ENCODE peak calls at places on chromosomes 1 and 21, in five cellular contexts. One of them, this sample, is unnamed.

GRCh38 chr1:27001570-27002360 is 8.3 kb downstream of the TRNP1 start:
- DNase-seq in RWPE1: no peak
- DNase-seq in Panc1: no peak
- DNase-seq in Peyer's patch: peak; percentile 78
- DNase-seq in lung: peak; percentile 67
- DNase-seq in this sample: no peak

GRCh38 chr1:187626056-187626455 is 797.3 kb downstream of the PLA2G4A start:
- DNase-seq in Panc1: no peak
- DNase-seq in RWPE1: no peak
- DNase-seq in lung: no peak
- DNase-seq in Peyer's patch: no peak
- DNase-seq in this sample: no peak

GRCh38 chr1:8876099-8876496 is 2.4 kb downstream of the ENO1 start:
- DNase-seq in lung: no peak
- DNase-seq in Panc1: no peak
- DNase-seq in Peyer's patch: no peak
- DNase-seq in RWPE1: no peak
- DNase-seq in this sample: no peak

GRCh38 chr1:160260436-160261382 is 1.6 kb downstream of the DCAF8 start:
- DNase-seq in lung: no peak
- DNase-seq in Panc1: no peak
- DNase-seq in RWPE1: peak; percentile 25
- DNase-seq in Peyer's patch: no peak
- DNase-seq in this sample: no peak

GRCh38 chr1:167893798-167894197 is 20.1 kb downstream of the ADCY10 start:
- DNase-seq in Panc1: no peak
- DNase-seq in Peyer's patch: no peak
- DNase-seq in RWPE1: no peak
- DNase-seq in lung: no peak
- DNase-seq in this sample: no peak

GRCh38 chr1:233459968-233460367 is 132.4 kb downstream of the MAP3K21 start:
- DNase-seq in RWPE1: no peak
- DNase-seq in Peyer's patch: no peak
- DNase-seq in lung: no peak
- DNase-seq in Panc1: no peak
- DNase-seq in this sample: no peak

GRCh38 chr1:61491497-61491896 is 233.4 kb downstream of the TM2D1 start:
- DNase-seq in Peyer's patch: no peak
- DNase-seq in Panc1: no peak
- DNase-seq in RWPE1: no peak
- DNase-seq in lung: no peak
- DNase-seq in this sample: no peak

GRCh38 chr1:221824025-221824424 is 82.1 kb upstream of the DUSP10 start:
- DNase-seq in Panc1: no peak
- DNase-seq in Peyer's patch: no peak
- DNase-seq in lung: no peak
- DNase-seq in RWPE1: no peak
- DNase-seq in this sample: no peak

GRCh38 chr1:223246468-223246867 is 103.4 kb upstream of the TLR5 start:
- DNase-seq in lung: no peak
- DNase-seq in Peyer's patch: no peak
- DNase-seq in RWPE1: no peak
- DNase-seq in Panc1: no peak
- DNase-seq in this sample: no peak

GRCh38 chr1:208179850-208180416 is 64.3 kb downstream of the PLXNA2 start:
- DNase-seq in lung: no peak
- DNase-seq in RWPE1: no peak
- DNase-seq in Panc1: no peak
- DNase-seq in Peyer's patch: no peak
- DNase-seq in this sample: no peak

GRCh38 chr1:26768755-26769154 is 19.0 kb upstream of the PIGV start:
- DNase-seq in Panc1: no peak
- DNase-seq in Peyer's patch: no peak
- DNase-seq in lung: no peak
- DNase-seq in RWPE1: no peak
- DNase-seq in this sample: no peak

GRCh38 chr1:201369209-201369608 is 8.3 kb downstream of the TNNT2 start:
- DNase-seq in Panc1: no peak
- DNase-seq in Peyer's patch: no peak
- DNase-seq in RWPE1: no peak
- DNase-seq in lung: no peak
- DNase-seq in this sample: no peak

GRCh38 chr1:226891846-226892533 is 21.6 kb downstream of the PSEN2 start:
- DNase-seq in RWPE1: no peak
- DNase-seq in Panc1: no peak
- DNase-seq in lung: no peak
- DNase-seq in Peyer's patch: no peak
- DNase-seq in this sample: no peak

GRCh38 chr1:100950776-100951175 is 54.9 kb downstream of the SLC30A7 start:
- DNase-seq in Peyer's patch: no peak
- DNase-seq in RWPE1: no peak
- DNase-seq in Panc1: no peak
- DNase-seq in lung: no peak
- DNase-seq in this sample: no peak

GRCh38 chr21:40466893-40467483 is 380.0 kb downstream of the DSCAM start:
- DNase-seq in Peyer's patch: no peak
- DNase-seq in lung: no peak
- DNase-seq in RWPE1: no peak
- DNase-seq in Panc1: peak; percentile 32
- DNase-seq in this sample: no peak

GRCh38 chr21:44456207-44456914 is 1.1 kb downstream of the LRRC3 start:
- DNase-seq in lung: no peak
- DNase-seq in RWPE1: no peak
- DNase-seq in Peyer's patch: no peak
- DNase-seq in Panc1: no peak
- DNase-seq in this sample: no peak

GRCh38 chr1:91397605-91398004 is 7.0 kb downstream of the HFM1 start:
- DNase-seq in lung: no peak
- DNase-seq in Panc1: no peak
- DNase-seq in RWPE1: no peak
- DNase-seq in Peyer's patch: no peak
- DNase-seq in this sample: no peak

GRCh38 chr1:88001460-88001859 is 672.8 kb downstream of the LMO4 start:
- DNase-seq in RWPE1: peak; percentile 61
- DNase-seq in Panc1: peak; percentile 32
- DNase-seq in lung: no peak
- DNase-seq in Peyer's patch: no peak
- DNase-seq in this sample: no peak
- H3K27ac ChIP-seq in RWPE1: no peak overlapping the region
- H3K27ac ChIP-seq in Panc1: no peak overlapping the region
- H3K27ac ChIP-seq in lung: no peak overlapping the region
- H3K27ac ChIP-seq in Peyer's patch: no peak overlapping the region
- H3K27ac ChIP-seq in this sample: peak overlapping the region; percentile 50

DNA sequence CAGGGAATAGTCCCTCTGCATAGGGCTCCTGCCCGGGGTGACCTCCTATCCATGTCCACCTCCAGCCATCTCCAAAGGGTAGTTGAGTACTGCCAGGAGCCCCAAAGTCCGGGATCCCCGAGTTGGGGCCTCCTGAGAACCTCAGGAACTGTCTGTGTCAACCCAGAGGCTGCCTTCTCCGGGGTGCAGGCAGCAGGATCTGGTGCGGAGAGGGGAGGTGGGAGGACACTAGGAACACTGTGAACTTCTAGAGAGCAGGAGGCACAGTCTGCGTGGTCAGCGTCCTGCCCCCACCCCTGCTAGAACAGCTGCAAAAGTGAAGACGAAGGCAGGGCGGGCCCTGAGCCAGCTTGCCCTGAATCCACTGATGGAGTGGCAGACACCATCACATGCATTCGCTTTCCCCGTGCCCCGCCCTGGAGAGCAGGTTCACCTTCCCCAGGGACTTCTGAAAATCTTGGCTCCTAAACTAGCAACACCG is 44.0 kb upstream of the ARHGEF16 start:
- DNase-seq in lung: no peak
- DNase-seq in RWPE1: no peak
- DNase-seq in Panc1: no peak
- DNase-seq in Peyer's patch: no peak
- DNase-seq in this sample: no peak
- TF ChIP-seq CTCF in lung: no peak
- TF ChIP-seq CTCF in RWPE1: no peak
- TF ChIP-seq CTCF in Panc1: peak; percentile 41
- TF ChIP-seq CTCF in Peyer's patch: no peak
- TF ChIP-seq CTCF in this sample: peak; percentile 3

DNA sequence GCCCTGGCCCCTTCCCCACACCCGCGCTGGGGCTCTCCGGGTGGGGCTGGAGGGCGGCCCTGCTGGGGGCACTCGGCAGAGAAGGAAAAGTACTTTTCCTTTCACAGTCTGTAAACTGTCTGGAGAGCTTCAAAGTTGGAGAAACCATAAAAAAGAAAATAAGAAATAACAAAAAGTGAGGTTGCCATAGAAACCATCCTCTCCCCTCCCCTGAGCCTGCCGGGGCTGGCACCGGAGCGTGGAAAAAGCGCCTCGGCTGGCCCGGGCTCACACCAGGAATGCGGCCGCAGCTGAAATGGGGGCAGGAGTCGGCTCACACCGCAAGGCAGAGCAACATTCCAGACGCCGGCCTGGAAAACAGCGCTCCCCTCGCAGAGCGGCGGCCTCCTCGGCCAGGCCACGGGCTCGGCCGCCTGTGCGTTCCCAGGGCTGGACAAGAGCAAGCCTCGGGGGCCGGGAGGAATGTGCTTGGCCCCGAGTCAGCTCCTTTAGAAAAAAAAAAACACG is 69.2 kb downstream of the MORN1 start:
- DNase-seq in RWPE1: peak; percentile 31
- DNase-seq in lung: peak; percentile 56
- DNase-seq in Peyer's patch: no peak
- DNase-seq in Panc1: no peak
- DNase-seq in this sample: peak; percentile 37
- H3K27ac ChIP-seq in RWPE1: peak overlapping the region; percentile 70
- H3K27ac ChIP-seq in lung: peak overlapping the region; percentile 7
- H3K27ac ChIP-seq in Peyer's patch: peak overlapping the region; percentile 55
- H3K27ac ChIP-seq in Panc1: no peak overlapping the region
- H3K27ac ChIP-seq in this sample: peak overlapping the region; percentile 97

GRCh38 chr1:20233394-20233793 is 47.1 kb upstream of the PLA2G2C start:
- DNase-seq in lung: no peak
- DNase-seq in Panc1: no peak
- DNase-seq in RWPE1: peak; percentile 20
- DNase-seq in Peyer's patch: no peak
- DNase-seq in this sample: no peak
- TF ChIP-seq CTCF in lung: no peak
- TF ChIP-seq CTCF in Panc1: peak; percentile 68
- TF ChIP-seq CTCF in RWPE1: peak; percentile 31
- TF ChIP-seq CTCF in Peyer's patch: peak; percentile 47
- TF ChIP-seq CTCF in this sample: no peak

DNA sequence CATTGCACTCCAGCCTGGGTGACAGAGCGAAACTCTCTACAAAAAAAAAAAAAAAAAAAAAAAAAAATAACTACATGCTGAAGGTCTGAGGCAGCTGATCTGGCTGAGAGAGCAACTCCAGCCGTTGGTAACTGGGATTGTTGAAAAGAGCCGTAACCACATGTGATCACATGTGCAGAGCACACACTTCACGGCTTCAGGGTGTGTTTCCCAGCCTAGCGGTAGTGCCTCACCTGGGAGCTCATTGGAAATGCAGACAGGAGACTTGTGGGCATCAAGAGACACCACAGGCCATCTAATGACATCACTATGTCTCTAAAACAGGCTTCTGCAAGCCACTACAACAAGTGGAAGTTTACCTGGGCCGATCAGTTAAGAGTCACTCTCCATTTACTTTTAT is 11.8 kb upstream of the OTUD7B start:
- DNase-seq in Peyer's patch: no peak
- DNase-seq in lung: no peak
- DNase-seq in Panc1: no peak
- DNase-seq in RWPE1: no peak
- DNase-seq in this sample: no peak
- H3K27ac ChIP-seq in Peyer's patch: peak overlapping the region; percentile 88
- H3K27ac ChIP-seq in lung: no peak overlapping the region
- H3K27ac ChIP-seq in Panc1: no peak overlapping the region
- H3K27ac ChIP-seq in RWPE1: no peak overlapping the region
- H3K27ac ChIP-seq in this sample: no peak overlapping the region

DNA sequence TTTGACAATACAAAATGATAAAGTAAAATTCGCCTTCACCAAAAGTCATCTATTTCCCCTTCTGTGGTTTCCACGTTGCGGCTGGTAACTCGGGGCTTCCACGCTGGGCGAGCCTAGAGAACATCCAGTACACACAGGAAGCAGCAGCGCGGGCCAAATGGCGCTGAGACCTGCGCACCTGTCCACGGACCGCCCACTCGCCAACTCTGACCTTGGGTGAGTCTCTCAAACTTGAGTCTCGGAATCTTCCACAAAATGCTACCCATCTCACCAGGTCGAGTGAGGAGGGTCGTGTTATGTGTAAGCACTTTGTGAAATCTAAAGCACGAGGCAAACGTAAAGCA is 820 bp upstream of the TTF2 start:
- DNase-seq in RWPE1: peak; percentile 33
- DNase-seq in Peyer's patch: peak; percentile 88
- DNase-seq in lung: peak; percentile 52
- DNase-seq in Panc1: no peak
- DNase-seq in this sample: no peak
- TF ChIP-seq CTCF in RWPE1: no peak
- TF ChIP-seq CTCF in Peyer's patch: no peak
- TF ChIP-seq CTCF in lung: no peak
- TF ChIP-seq CTCF in Panc1: no peak
- TF ChIP-seq CTCF in this sample: no peak

GRCh38 chr1:114345930-114346479 is 165.0 kb downstream of the TRIM33 start:
- DNase-seq in lung: no peak
- DNase-seq in Panc1: no peak
- DNase-seq in RWPE1: peak; percentile 38
- DNase-seq in Peyer's patch: no peak
- DNase-seq in this sample: no peak
- H3K27ac ChIP-seq in lung: peak overlapping the region; percentile 3
- H3K27ac ChIP-seq in Panc1: no peak overlapping the region
- H3K27ac ChIP-seq in RWPE1: peak overlapping the region; percentile 38
- H3K27ac ChIP-seq in Peyer's patch: peak overlapping the region; percentile 70
- H3K27ac ChIP-seq in this sample: peak overlapping the region; percentile 88

GRCh38 chr1:33724348-33724747 is 139.5 kb upstream of the HMGB4 start:
- DNase-seq in Peyer's patch: no peak
- DNase-seq in Panc1: no peak
- DNase-seq in RWPE1: no peak
- DNase-seq in lung: peak; percentile 3
- DNase-seq in this sample: no peak
- TF ChIP-seq CTCF in Peyer's patch: no peak
- TF ChIP-seq CTCF in Panc1: no peak
- TF ChIP-seq CTCF in RWPE1: no peak
- TF ChIP-seq CTCF in lung: no peak
- TF ChIP-seq CTCF in this sample: no peak

DNA sequence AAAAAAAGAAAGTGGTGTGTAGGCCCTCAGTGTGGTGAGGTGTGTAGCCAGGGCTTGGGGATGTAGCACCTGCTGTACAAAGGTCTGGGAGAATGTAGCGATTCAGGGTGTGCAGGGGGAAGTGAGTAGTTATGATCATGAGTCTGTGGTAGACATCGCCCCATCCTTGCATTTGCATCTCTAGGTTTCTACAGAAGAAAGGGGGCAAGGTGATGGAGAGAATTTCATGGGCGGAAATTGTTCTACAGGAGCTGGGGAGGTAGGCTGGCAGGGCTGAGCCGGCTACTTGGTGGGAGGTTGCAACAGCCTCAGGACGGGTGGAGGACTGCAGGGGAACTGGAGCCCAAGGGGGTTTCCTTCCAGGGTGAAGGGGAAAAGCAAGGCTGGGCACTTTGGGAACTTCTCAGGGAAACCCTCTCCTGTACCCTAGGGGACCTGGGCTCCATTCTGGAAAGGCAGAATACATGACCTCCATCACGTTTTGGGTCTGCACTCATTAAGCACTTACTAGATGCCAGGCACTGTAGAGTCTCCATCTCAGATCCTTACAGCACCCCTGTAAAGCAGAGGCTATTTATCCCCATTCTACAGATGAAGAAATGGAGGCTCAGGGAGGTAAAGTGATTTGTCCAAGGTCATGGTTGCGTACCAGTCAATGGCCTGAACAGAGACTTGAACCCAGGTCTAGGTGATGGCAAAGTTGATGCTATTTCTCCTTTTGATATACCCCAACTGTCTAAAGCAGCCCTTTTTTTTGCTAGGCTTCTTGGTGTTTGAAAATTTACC is 14.5 kb upstream of the TNFRSF1B start:
- DNase-seq in RWPE1: no peak
- DNase-seq in Panc1: no peak
- DNase-seq in Peyer's patch: peak; percentile 79
- DNase-seq in lung: no peak
- DNase-seq in this sample: no peak
- H3K27ac ChIP-seq in RWPE1: no peak overlapping the region
- H3K27ac ChIP-seq in Panc1: no peak overlapping the region
- H3K27ac ChIP-seq in Peyer's patch: peak overlapping the region; percentile 89
- H3K27ac ChIP-seq in lung: no peak overlapping the region
- H3K27ac ChIP-seq in this sample: no peak overlapping the region